ENCODE peak calls at places on chromosomes 12 and 14, in six cellular contexts. A, O, T, H, J and F are unnamed samples.

GRCh38 chr12:26767116-26767515 is 65.9 kb downstream of the ITPR2 start:
- DNase-seq in A (no peak), O (no peak), T (no peak), H (no peak), J (no peak), F (no peak)

GRCh38 chr12:19031032-19031431 is 98.5 kb upstream of the PLEKHA5 start:
- DNase-seq in A (no peak), O (no peak), T (no peak), H (no peak), J (no peak), F (no peak)

GRCh38 chr14:75450381-75451276 is 22.8 kb downstream of the JDP2 start:
- DNase-seq in A (no peak), O (no peak), T (no peak), H (peak), J (no peak), F (peak)

GRCh38 chr12:58247633-58248032 is 306.3 kb downstream of the ATP23 start:
- DNase-seq in A (no peak), O (no peak), T (no peak), H (no peak), J (no peak), F (no peak)

GRCh38 chr14:102421366-102422057 is 58.8 kb downstream of the TECPR2 start:
- DNase-seq in A (no peak), O (no peak), T (no peak), H (no peak), J (no peak), F (no peak)

GRCh38 chr14:104441275-104442106 is 138.1 kb upstream of the C14orf180 start:
- DNase-seq in A (no peak), O (no peak), T (no peak), H (no peak), J (no peak), F (peak)

GRCh38 chr14:31068235-31068634 is 42.1 kb upstream of the STRN3 start:
- DNase-seq in A (no peak), O (no peak), T (no peak), H (no peak), J (no peak), F (no peak)

GRCh38 chr14:105065280-105066228 is at the start of gene GPR132:
- DNase-seq in A (peak), O (no peak), T (peak), H (peak), J (no peak), F (peak)

GRCh38 chr12:81976661-81977060 is 217.5 kb upstream of the PPFIA2 start:
- DNase-seq in A (no peak), O (no peak), T (no peak), H (no peak), J (no peak), F (no peak)

GRCh38 chr14:96205994-96206392 is 1.4 kb downstream of the BDKRB2 start:
- DNase-seq in A (no peak), O (no peak), T (no peak), H (no peak), J (no peak), F (no peak)

GRCh38 chr12:119704065-119704747 is 36.3 kb downstream of the PRKAB1 start:
- DNase-seq in A (no peak), O (peak), T (no peak), H (no peak), J (no peak), F (no peak)

GRCh38 chr12:89016970-89017778 is 335.1 kb downstream of the DUSP6 start:
- DNase-seq in A (peak), O (peak), T (peak), H (no peak), J (no peak), F (peak)

GRCh38 chr14:91250912-91251311 is 6.4 kb upstream of the GPR68 start:
- DNase-seq in A (no peak), O (no peak), T (no peak), H (no peak), J (no peak), F (no peak)

GRCh38 chr12:19741132-19741489 is 301.8 kb downstream of the AEBP2 start:
- DNase-seq in A (no peak), O (no peak), T (no peak), H (no peak), J (no peak), F (no peak)

GRCh38 chr14:40981247-40981646 is 625.4 kb upstream of the LRFN5 start:
- DNase-seq in A (no peak), O (no peak), T (no peak), H (no peak), J (no peak), F (no peak)

GRCh38 chr14:55804198-55804553 is 224.2 kb downstream of the KTN1 start:
- DNase-seq in A (no peak), O (no peak), T (no peak), H (no peak), J (no peak), F (no peak)

GRCh38 chr14:77012193-77012592 is 16.3 kb downstream of the IRF2BPL start:
- DNase-seq in A (no peak), O (no peak), T (no peak), H (no peak), J (no peak), F (no peak)

GRCh38 chr12:116126610-116127009 is 150.9 kb downstream of the MED13L start:
- DNase-seq in A (no peak), O (no peak), T (no peak), H (no peak), J (no peak), F (no peak)

GRCh38 chr14:45699451-45699850 is 446.4 kb upstream of the MIS18BP1 start:
- DNase-seq in A (no peak), O (no peak), T (no peak), H (no peak), J (no peak), F (no peak)

GRCh38 chr14:34029921-34030334 is 79.1 kb upstream of the EGLN3 start:
- DNase-seq in A (no peak), O (no peak), T (no peak), H (peak), J (peak), F (no peak)

GRCh38 chr12:50785406-50785805 is 21.5 kb downstream of the ATF1 start:
- DNase-seq in A (no peak), O (no peak), T (no peak), H (no peak), J (no peak), F (no peak)

GRCh38 chr14:24848427-24848826 is 201.5 kb downstream of the STXBP6 start:
- DNase-seq in A (no peak), O (peak), T (no peak), H (no peak), J (no peak), F (no peak)

GRCh38 chr12:39072658-39073057 is 167.3 kb upstream of the CPNE8 start:
- DNase-seq in A (no peak), O (no peak), T (no peak), H (no peak), J (no peak), F (no peak)

GRCh38 chr12:130162771-130163460 is 652 bp downstream of the FZD10 start:
- DNase-seq in A (no peak), O (no peak), T (no peak), H (peak), J (no peak), F (peak)

GRCh38 chr14:56092761-56093160 is 25.4 kb upstream of the PELI2 start:
- DNase-seq in A (no peak), O (no peak), T (no peak), H (no peak), J (no peak), F (no peak)

GRCh38 chr14:98015921-98016320 is 1218.7 kb downstream of the VRK1 start:
- DNase-seq in A (peak), O (no peak), T (no peak), H (no peak), J (no peak), F (no peak)

GRCh38 chr12:5988088-5988487 is 43.0 kb upstream of the ANO2 start:
- DNase-seq in A (no peak), O (no peak), T (no peak), H (no peak), J (no peak), F (no peak)

GRCh38 chr12:10369557-10370150 is 20.2 kb downstream of the KLRK1 start:
- DNase-seq in A (peak), O (no peak), T (no peak), H (no peak), J (no peak), F (no peak)
- H3K27ac ChIP-seq in A (peak), O (peak), T (no peak), H (no peak), J (peak), F (no peak)

GRCh38 chr14:99597911-99598600 is 6.0 kb downstream of the CCDC85C start:
- DNase-seq in A (no peak), O (no peak), T (no peak), H (no peak), J (no peak), F (no peak)

GRCh38 chr14:99596772-99597171 is 7.2 kb downstream of the CCDC85C start:
- DNase-seq in A (no peak), O (no peak), T (no peak), H (no peak), J (no peak), F (no peak)

GRCh38 chr14:99595524-99595923 is 8.5 kb downstream of the CCDC85C start:
- DNase-seq in A (no peak), O (no peak), T (no peak), H (no peak), J (no peak), F (no peak)

GRCh38 chr14:99595034-99595433 is 9.0 kb downstream of the CCDC85C start:
- DNase-seq in A (no peak), O (no peak), T (peak), H (no peak), J (no peak), F (no peak)

DNA sequence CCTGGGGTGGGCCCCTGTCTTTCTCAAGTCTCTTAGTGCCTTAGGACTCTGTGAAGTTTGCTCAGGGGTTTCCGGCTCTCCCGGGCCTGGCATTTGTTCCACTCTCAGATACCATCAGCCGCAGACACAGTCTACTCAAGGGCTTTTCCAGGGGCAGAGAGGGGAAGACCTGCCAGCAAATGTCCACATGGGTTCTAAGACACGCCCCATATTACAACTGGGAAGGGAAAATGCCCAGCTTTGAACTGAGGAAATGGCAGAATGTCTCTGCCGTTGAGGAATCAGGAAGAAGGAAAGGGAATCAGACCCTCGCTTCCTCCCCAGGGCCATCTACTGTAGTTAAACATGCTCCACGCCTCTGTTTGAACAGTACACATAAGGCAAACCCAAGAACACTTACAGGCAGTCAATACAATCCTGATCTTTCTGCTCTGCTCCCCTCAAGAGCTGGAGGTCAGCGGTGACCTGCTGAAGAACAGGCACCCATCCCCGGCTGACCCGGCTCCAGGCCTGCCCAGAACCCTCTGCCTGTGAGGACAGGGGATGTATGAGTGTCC is 7.9 kb downstream of the CCDC85C start:
- DNase-seq in A (no peak), O (no peak), T (no peak), H (no peak), J (no peak), F (peak)
- H3K27ac ChIP-seq in A (no peak), O (no peak), T (no peak), H (peak), J (no peak), F (peak)

GRCh38 chr14:92991536-92991935 is 68.6 kb downstream of the CHGA start:
- DNase-seq in A (no peak), O (no peak), T (no peak), H (peak), J (no peak), F (no peak)
- H3K27ac ChIP-seq in A (no peak), O (peak), T (no peak), H (peak), J (peak), F (no peak)

GRCh38 chr14:32696325-32697101 is 242.2 kb upstream of the NPAS3 start:
- DNase-seq in A (no peak), O (no peak), T (no peak), H (no peak), J (no peak), F (no peak)

GRCh38 chr14:32697704-32698103 is 241.0 kb upstream of the NPAS3 start:
- DNase-seq in A (no peak), O (no peak), T (no peak), H (no peak), J (no peak), F (no peak)

GRCh38 chr14:32697114-32697513 is 241.6 kb upstream of the NPAS3 start:
- DNase-seq in A (no peak), O (no peak), T (no peak), H (no peak), J (no peak), F (no peak)

GRCh38 chr14:32701475-32701874 is 237.2 kb upstream of the NPAS3 start:
- DNase-seq in A (no peak), O (no peak), T (no peak), H (no peak), J (no peak), F (no peak)

DNA sequence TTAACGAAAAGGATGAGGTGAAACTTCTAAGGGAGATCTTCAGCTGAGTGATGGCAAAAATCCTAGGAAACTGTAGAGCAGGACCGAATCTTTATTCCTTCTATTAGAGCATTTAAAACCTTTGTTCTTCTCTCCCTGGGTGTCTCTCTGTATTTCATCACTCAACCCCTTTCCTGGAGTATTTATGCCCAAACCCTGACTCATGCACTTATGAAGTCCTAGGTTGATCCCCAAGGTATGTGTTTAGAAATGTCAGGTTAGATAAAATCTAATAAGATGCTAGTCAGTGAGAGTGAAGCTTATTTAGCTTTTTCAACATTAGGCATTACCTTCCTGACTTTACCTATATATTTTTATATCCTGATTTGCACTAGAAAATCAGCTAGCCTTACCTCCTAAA is 239.8 kb upstream of the NPAS3 start:
- DNase-seq in A (no peak), O (no peak), T (no peak), H (no peak), J (no peak), F (no peak)
- H3K27ac ChIP-seq in A (no peak), O (peak), T (no peak), H (no peak), J (no peak), F (no peak)

DNA sequence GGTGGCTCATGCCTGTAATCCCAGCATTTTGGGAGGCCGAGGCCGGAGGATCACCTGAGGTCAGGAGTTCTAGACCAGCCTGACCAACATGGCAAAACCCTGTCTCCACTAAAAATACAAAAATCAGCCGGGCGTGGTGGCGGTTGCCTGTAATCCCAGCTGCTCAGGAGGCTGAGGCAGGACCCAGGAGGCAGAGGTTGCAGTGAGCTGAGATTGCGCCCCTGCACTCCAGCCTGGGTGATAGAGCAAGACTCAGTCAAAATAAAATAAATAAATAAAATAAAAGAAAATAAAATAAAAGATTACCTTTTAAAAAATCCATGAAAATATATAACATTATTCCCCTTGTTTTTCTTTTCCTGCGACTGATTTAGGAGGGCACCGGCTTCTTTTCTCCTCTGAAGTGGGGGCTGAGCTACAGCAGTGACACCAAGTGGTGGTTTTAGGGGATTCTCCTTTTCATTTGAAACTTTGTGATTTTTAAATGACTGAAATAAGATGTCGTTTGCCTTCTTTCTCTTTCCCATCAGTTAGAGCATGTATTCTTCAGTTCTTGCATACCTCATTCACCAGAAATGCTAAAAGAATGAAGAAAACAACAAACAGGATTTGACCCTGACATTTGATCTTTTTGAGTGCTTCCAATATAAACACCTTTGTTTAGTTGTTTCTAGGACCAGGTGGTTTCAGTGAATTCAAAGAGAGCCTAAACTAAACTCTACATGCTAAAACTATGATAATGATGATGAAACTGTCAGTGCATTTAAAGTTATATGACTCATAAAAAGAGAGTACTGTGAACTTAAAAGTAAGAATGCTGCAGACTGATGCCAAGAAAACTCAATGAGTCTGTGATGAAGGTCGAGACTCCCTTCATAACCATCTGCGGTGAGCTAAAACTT is 22.6 kb upstream of the PKP2 start:
- DNase-seq in A (no peak), O (no peak), T (no peak), H (no peak), J (no peak), F (no peak)
- H3K27ac ChIP-seq in A (no peak), O (no peak), T (no peak), H (no peak), J (peak), F (no peak)